ENCODE peak calls at places on chromosome 16, in five cellular contexts. P is stimulated activated CD4-positive, alpha-beta T cell treated with anti-CD3 and anti-CD28 coated beads, TNF-alpha, amount 100 ng/mL, for 4 hours; E is SJCRH30; N is testis; S is nucleus accumbens. H is an unnamed sample.

GRCh38 chr16:31508706-31509523 is 724 bp upstream of the RUSF1 start:
- DNase-seq in P (no peak), E (no peak), N (no peak), S (no peak), H (no peak)

GRCh38 chr16:88504489-88505404 is 51.7 kb downstream of the ZFPM1 start:
- DNase-seq in P (no peak), E (peak), N (no peak), S (no peak), H (no peak)

GRCh38 chr16:75264999-75265910 is 13.8 kb upstream of the BCAR1 start:
- DNase-seq in P (no peak), E (no peak), N (no peak), S (no peak), H (no peak)

GRCh38 chr16:57301126-57301817 is 16.8 kb upstream of the PLLP start:
- DNase-seq in P (no peak), E (no peak), N (peak), S (no peak), H (no peak)

GRCh38 chr16:81744385-81744784 is 34.7 kb upstream of the PLCG2 start:
- DNase-seq in P (no peak), E (no peak), N (no peak), S (no peak), H (no peak)

GRCh38 chr16:66472961-66473610 is 46.0 kb downstream of the BEAN1 start:
- DNase-seq in P (no peak), E (peak), N (no peak), S (no peak), H (no peak)

GRCh38 chr16:71360378-71360777 is 1.9 kb downstream of the CALB2 start:
- DNase-seq in P (no peak), E (no peak), N (peak), S (no peak), H (no peak)

GRCh38 chr16:77998350-77999023 is 23.9 kb upstream of the CLEC3A start:
- DNase-seq in P (no peak), E (no peak), N (no peak), S (no peak), H (no peak)

GRCh38 chr16:57364143-57364542 is 5.6 kb downstream of the CCL22 start:
- DNase-seq in P (no peak), E (no peak), N (no peak), S (no peak), H (no peak)

GRCh38 chr16:26983426-26983825 is 83.3 kb upstream of the C16orf82 start:
- DNase-seq in P (no peak), E (no peak), N (no peak), S (no peak), H (no peak)

H was measured in H9.